ENCODE peak calls at places on chromosomes 12 and 14, in eight cellular contexts. V, A, I, O, E, Q, S and F are unnamed samples.

GRCh38 chr14:81164167-81164774 is 56.5 kb downstream of the GTF2A1 start:
- DNase-seq in A (peak; percentile 74), Q (peak; percentile 49), V (no peak), O (peak; percentile 63), S (no peak), I (no peak), E (peak; percentile 17), F (peak; percentile 46)

GRCh38 chr12:92059976-92060375 is 85.7 kb downstream of the BTG1 start:
- DNase-seq in O (no peak), Q (peak; percentile 24), S (no peak), E (no peak), I (no peak), A (no peak), V (no peak), F (no peak)

GRCh38 chr12:105352049-105352448 is 21.6 kb downstream of the C12orf75 start:
- DNase-seq in V (no peak), I (no peak), O (no peak), S (no peak), A (no peak), E (no peak), Q (no peak), F (no peak)

GRCh38 chr14:20343855-20344205 is 395 bp downstream of the PARP2 start:
- DNase-seq in O (no peak), A (no peak), V (no peak), E (no peak), I (no peak), Q (no peak), S (no peak), F (no peak)

GRCh38 chr14:81385824-81386223 is 14.3 kb downstream of the STON2 start:
- DNase-seq in E (no peak), O (peak; percentile 47), A (no peak), S (no peak), V (no peak), Q (no peak), I (no peak), F (no peak)

GRCh38 chr12:13038491-13039161 is 5.6 kb upstream of the FAM234B start:
- DNase-seq in S (no peak), E (no peak), A (no peak), I (no peak), Q (peak; percentile 64), V (no peak), O (no peak), F (no peak)

GRCh38 chr14:97120204-97121120 is 323.3 kb downstream of the VRK1 start:
- DNase-seq in I (no peak), Q (no peak), S (peak; percentile 26), A (no peak), E (no peak), O (no peak), V (no peak), F (no peak)

GRCh38 chr14:83208346-83208745 is 1674.7 kb upstream of the SEL1L start:
- DNase-seq in O (no peak), I (no peak), S (no peak), V (no peak), Q (no peak), E (no peak), A (no peak), F (no peak)

GRCh38 chr12:27572486-27573255 is 48.7 kb downstream of the PPFIBP1 start:
- DNase-seq in I (no peak), Q (no peak), V (no peak), A (no peak), E (no peak), O (no peak), S (no peak), F (no peak)

GRCh38 chr14:36807727-36808126 is 146.1 kb downstream of the PAX9 start:
- DNase-seq in E (no peak), A (no peak), O (no peak), V (no peak), I (no peak), S (no peak), Q (no peak), F (no peak)

GRCh38 chr12:111322336-111323250 is 46.3 kb downstream of the PHETA1 start:
- DNase-seq in Q (no peak), S (no peak), A (no peak), V (no peak), I (no peak), O (no peak), E (peak; percentile 2), F (no peak)

GRCh38 chr12:1167784-1168183 is 176.8 kb downstream of the ERC1 start:
- DNase-seq in I (no peak), A (no peak), S (no peak), V (no peak), Q (no peak), O (no peak), E (no peak), F (no peak)

GRCh38 chr14:93045965-93046695 is 69.6 kb downstream of the ITPK1 start:
- DNase-seq in O (no peak), V (no peak), I (no peak), S (no peak), A (peak; percentile 60), E (no peak), Q (peak; percentile 83), F (peak; percentile 85)

GRCh38 chr12:674272-674781 is 11.1 kb upstream of the NINJ2 start:
- DNase-seq in V (no peak), A (no peak), S (peak; percentile 45), Q (no peak), E (no peak), O (no peak), I (no peak), F (no peak)

GRCh38 chr14:55448146-55448614 is 7.8 kb upstream of the TBPL2 start:
- DNase-seq in A (peak; percentile 32), O (no peak), V (peak; percentile 45), E (no peak), Q (peak; percentile 68), I (no peak), S (no peak), F (no peak)